ENCODE peak calls at places on chromosomes 4 and X, in six cellular contexts. Z is stimulated activated CD8-positive, alpha-beta memory T cell treated with anti-CD3 and anti-CD28 coated beads, Interleukin-7, amount 100 ng/mL, for 1 hour; W is OCI-LY7; I is lower leg skin; E is GM12865; M is EL. L is an unnamed sample.

GRCh38 chr4:152697284-152698011 is 17.7 kb upstream of the TMEM154 start:
- DNase-seq in Z (no peak), W (no peak), I (peak), E (peak), M (no peak), L (no peak)

GRCh38 chrX:103831342-103831802 is 685 bp downstream of the RAB9B start:
- DNase-seq in Z (peak), W (no peak), I (no peak), E (peak), M (no peak), L (no peak)

GRCh38 chrX:84956304-84956703 is 47.4 kb upstream of the APOOL start:
- DNase-seq in Z (no peak), W (no peak), I (no peak), E (no peak), M (no peak), L (no peak)

GRCh38 chrX:154458954-154459829 is 1.1 kb downstream of the PLXNA3 start:
- DNase-seq in Z (no peak), W (peak), I (no peak), E (no peak), M (peak), L (no peak)

GRCh38 chr4:68581382-68582338 is 5.5 kb upstream of the UGT2B17 start:
- DNase-seq in Z (no peak), W (no peak), I (no peak), E (no peak), M (no peak), L (no peak)

GRCh38 chrX:112834016-112834855 is 6.4 kb downstream of the AMOT start:
- DNase-seq in Z (no peak), W (no peak), I (no peak), E (no peak), M (no peak), L (no peak)

GRCh38 chr4:133720001-133720400 is 481.6 kb downstream of the PABPC4L start:
- DNase-seq in Z (no peak), W (no peak), I (no peak), E (no peak), M (peak), L (no peak)

GRCh38 chr4:665751-666435 is 8.2 kb downstream of the ATP5ME start:
- DNase-seq in Z (no peak), W (no peak), I (no peak), E (no peak), M (no peak), L (no peak)

GRCh38 chrX:2397648-2398340 is 103.0 kb downstream of the DHRSX start:
- DNase-seq in Z (no peak), W (no peak), I (no peak), E (no peak), M (peak), L (no peak)

GRCh38 chrX:81229208-81229607 is 27.3 kb downstream of the SH3BGRL start:
- DNase-seq in Z (no peak), W (no peak), I (no peak), E (no peak), M (no peak), L (no peak)

GRCh38 chrX:144709841-144710240 is 537.5 kb upstream of the SPANXN1 start:
- DNase-seq in Z (no peak), W (no peak), I (no peak), E (no peak), M (no peak), L (no peak)

GRCh38 chr4:907103-907400 is 25.1 kb downstream of the GAK start:
- DNase-seq in Z (no peak), W (no peak), I (no peak), E (no peak), M (no peak), L (no peak)

GRCh38 chrX:20527458-20528099 is 260.9 kb upstream of the RPS6KA3 start:
- DNase-seq in Z (no peak), W (peak), I (no peak), E (no peak), M (no peak), L (no peak)

GRCh38 chr4:114076865-114077264 is 97.4 kb upstream of the ARSJ start:
- DNase-seq in Z (no peak), W (no peak), I (no peak), E (no peak), M (peak), L (no peak)

L was measured in cortex of kidney.